ENCODE peak calls at places on chromosome 15, in eight cellular contexts. C, Y, O, W, H, J, T and E are unnamed samples.

GRCh38 chr15:68078365-68078764 is 24.2 kb downstream of the PIAS1 start:
- DNase-seq in C (no peak), Y (no peak), O (no peak), W (no peak), H (no peak), J (no peak), T (no peak), E (no peak)

GRCh38 chr15:92393287-92393993 is at the start of gene ST8SIA2:
- DNase-seq in C (no peak), Y (peak; percentile 19), O (peak; percentile 32), W (no peak), H (no peak), J (peak; percentile 31), T (peak; percentile 54), E (no peak)

GRCh38 chr15:67127925-67128324 is 62.5 kb downstream of the SMAD3 start:
- DNase-seq in C (peak; percentile 97), Y (no peak), O (no peak), W (no peak), H (no peak), J (no peak), T (peak; percentile 97), E (peak; percentile 86)

GRCh38 chr15:81531141-81531592 is 157.2 kb upstream of the TMC3 start:
- DNase-seq in C (peak; percentile 6), Y (no peak), O (no peak), W (no peak), H (peak; percentile 66), J (no peak), T (peak; percentile 21), E (no peak)

GRCh38 chr15:41494190-41494921 is 682 bp downstream of the ITPKA start:
- DNase-seq in C (peak; percentile 51), Y (peak; percentile 59), O (no peak), W (no peak), H (no peak), J (peak; percentile 30), T (no peak), E (no peak)

GRCh38 chr15:90421527-90421926 is 33.5 kb downstream of the IQGAP1 start:
- DNase-seq in C (no peak), Y (no peak), O (no peak), W (no peak), H (no peak), J (no peak), T (no peak), E (no peak)

GRCh38 chr15:50262533-50262932 is 3.0 kb downstream of the HDC start:
- DNase-seq in C (no peak), Y (no peak), O (no peak), W (no peak), H (no peak), J (no peak), T (no peak), E (no peak)

GRCh38 chr15:90205050-90205848 is 4.1 kb downstream of the SEMA4B start:
- DNase-seq in C (no peak), Y (no peak), O (no peak), W (no peak), H (no peak), J (no peak), T (no peak), E (no peak)

GRCh38 chr15:56798639-56799038 is 65.3 kb upstream of the ZNF280D start:
- DNase-seq in C (no peak), Y (peak; percentile 22), O (no peak), W (no peak), H (no peak), J (peak; percentile 20), T (no peak), E (no peak)

GRCh38 chr15:64856429-64857145 is 14.9 kb downstream of the PLEKHO2 start:
- DNase-seq in C (peak; percentile 76), Y (no peak), O (peak; percentile 62), W (no peak), H (peak; percentile 61), J (no peak), T (peak; percentile 64), E (no peak)
- H3K4me3 ChIP-seq in C (no peak overlapping the region), Y (no peak overlapping the region), O (peak overlapping the region; percentile 14), W (no peak overlapping the region), H (no peak overlapping the region), J (no peak overlapping the region), T (no peak overlapping the region), E (no peak overlapping the region)

DNA sequence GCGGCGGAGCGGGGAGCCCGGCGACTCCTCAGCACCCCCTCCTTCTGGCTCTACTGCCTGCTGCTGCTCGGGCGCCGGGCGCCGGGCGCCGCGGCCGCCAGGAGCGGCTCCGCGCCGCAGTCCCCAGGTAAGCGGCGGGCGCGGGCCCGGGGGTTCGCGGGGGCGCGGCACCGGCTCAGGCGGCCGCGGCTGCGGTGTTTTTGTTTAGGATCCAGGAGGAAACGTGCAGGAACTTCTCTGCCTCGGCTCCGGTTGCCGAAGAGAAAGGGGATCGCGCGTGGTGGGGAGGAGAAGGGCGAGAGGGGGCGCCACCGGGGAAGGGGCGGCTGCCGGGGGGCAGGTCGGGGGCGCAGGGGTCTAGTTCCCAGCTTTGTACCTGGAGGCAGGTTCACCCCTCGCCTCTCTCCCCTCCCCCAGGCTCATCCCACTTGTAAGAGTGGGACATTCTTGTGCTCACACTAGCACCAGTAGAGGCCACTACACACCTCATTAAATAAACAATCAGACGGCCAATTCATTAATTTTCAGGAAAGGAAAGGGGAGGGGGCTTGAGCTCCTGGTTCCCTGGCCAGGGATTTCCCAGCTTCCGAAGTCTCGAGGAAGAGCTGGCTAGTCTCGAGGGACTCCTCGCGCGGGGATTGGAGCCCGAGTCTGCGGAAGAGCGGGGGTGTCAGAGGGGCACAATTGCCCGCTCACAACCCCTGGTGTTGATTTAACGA is 575 bp downstream of the NEO1 start:
- DNase-seq in C (peak; percentile 43), Y (peak; percentile 13), O (peak; percentile 29), W (peak; percentile 41), H (peak; percentile 38), J (peak; percentile 38), T (peak; percentile 26), E (no peak)
- TF ChIP-seq CTCF in C (peak; percentile 23), Y (peak; percentile 47), O (peak; percentile 48), W (no peak), H (peak; percentile 44), J (peak; percentile 39), T (peak; percentile 19), E (no peak)

DNA sequence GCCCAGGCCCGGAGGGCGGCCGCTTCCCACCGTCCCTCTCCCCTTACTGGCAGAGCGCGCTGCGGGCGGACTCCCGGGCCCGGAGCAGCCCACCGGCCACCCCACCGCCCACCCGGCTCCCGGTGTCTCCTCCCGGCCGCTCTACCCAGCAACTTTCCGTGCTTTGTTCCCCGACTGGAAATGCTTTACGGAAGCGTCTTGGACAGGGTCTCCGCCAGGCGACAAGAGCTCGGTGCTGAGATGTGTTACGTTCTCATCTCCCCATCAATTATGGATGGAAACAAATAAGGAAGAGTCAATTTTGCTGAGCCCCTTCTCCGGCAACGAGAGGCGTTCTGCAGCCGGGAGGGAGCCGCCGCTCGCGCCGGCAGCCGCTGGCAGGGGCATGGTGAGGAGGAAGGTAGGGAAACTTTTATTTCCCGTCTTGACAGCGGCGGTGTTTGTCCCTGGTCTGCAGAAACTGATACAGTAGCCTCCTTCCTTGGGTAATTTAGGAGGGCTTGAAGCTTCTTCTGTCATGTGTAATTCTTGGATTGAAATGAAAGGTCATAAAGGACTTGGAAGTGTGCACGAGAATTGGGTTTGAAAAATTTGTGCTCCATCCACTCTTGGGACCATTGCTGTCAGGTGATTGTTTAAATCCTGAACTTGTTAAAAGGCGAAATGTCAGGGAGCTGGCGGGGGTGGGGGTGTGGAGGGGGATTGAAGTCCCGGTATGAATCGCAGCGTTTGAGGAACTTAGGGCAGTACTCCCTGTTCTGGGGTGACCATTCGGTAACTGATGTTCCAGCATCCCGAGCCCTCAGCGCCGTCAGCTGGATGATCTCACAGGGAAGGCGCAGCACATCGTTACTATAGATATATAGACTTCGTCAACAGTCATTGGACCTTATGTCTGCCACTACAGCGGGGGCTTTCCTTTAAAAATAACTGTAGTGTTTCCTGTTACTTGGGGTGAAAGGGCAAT is 1.5 kb downstream of the SEMA6D start:
- DNase-seq in C (peak; percentile 55), Y (no peak), O (no peak), W (no peak), H (no peak), J (peak; percentile 19), T (peak; percentile 35), E (no peak)
- H3K4me3 ChIP-seq in C (peak overlapping the region; percentile 84), Y (no peak overlapping the region), O (peak overlapping the region; percentile 94), W (peak overlapping the region; percentile 79), H (peak overlapping the region; percentile 72), J (peak overlapping the region; percentile 74), T (peak overlapping the region; percentile 73), E (peak overlapping the region; percentile 55)

GRCh38 chr15:51781506-51781905 is 30.1 kb downstream of the TMOD2 start:
- DNase-seq in C (no peak), Y (no peak), O (no peak), W (no peak), H (no peak), J (no peak), T (no peak), E (no peak)

GRCh38 chr15:51780636-51781035 is 29.2 kb downstream of the TMOD2 start:
- DNase-seq in C (peak; percentile 42), Y (no peak), O (no peak), W (no peak), H (no peak), J (no peak), T (no peak), E (no peak)

GRCh38 chr15:51776952-51777574 is 25.7 kb downstream of the TMOD2 start:
- DNase-seq in C (peak; percentile 88), Y (peak; percentile 27), O (no peak), W (peak; percentile 71), H (no peak), J (peak; percentile 30), T (peak; percentile 74), E (peak; percentile 67)

GRCh38 chr15:51783967-51784366 is 32.6 kb downstream of the TMOD2 start:
- DNase-seq in C (no peak), Y (no peak), O (no peak), W (no peak), H (no peak), J (no peak), T (no peak), E (no peak)

DNA sequence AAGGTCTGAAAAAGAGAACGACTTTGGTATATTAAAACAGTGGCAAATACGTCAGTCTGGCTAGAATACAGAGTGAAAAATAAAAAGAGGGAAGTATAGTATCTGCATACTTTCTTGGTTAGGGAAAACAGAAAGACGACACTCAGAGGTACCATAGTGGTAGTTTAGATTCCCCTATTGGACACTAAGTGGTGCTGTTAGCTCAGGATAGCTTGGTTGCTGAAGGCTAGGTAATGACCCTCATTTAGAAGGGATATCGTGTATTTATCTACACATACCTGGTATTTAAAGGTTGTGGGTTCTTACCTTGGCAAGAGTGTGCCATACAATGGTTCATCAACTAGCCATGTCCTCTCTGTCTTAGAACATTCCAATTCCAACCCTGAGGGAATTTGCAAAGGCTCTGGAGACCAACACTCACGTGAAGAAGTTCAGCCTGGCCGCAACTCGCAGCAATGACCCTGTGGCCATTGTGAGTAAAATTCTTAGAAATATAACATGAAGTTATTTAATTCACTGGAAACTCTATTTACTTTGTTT is 31.0 kb downstream of the TMOD2 start:
- DNase-seq in C (no peak), Y (no peak), O (no peak), W (no peak), H (no peak), J (no peak), T (no peak), E (no peak)
- TF ChIP-seq CTCF in C (no peak), Y (no peak), O (peak; percentile 39), W (no peak), H (peak; percentile 37), J (no peak), T (peak; percentile 35), E (peak; percentile 42)